ENCODE peak calls at places on chromosomes 5 and 9, in ten cellular contexts. One of them, this sample, is unnamed.

GRCh38 chr5:38422622-38423021 is 133.8 kb downstream of the LIFR start:
- DNase-seq in HTR-8/SVneo: no peak
- DNase-seq in A172: no peak
- DNase-seq in heart left ventricle: no peak
- DNase-seq in non-pigmented ciliary epithelial cell: no peak
- DNase-seq in stimulated activated CD4-positive, alpha-beta T cell treated with anti-CD3 and anti-CD28 coated beads, Interleukin-2, amount 100 ng/mL, for 48 hours: no peak
- DNase-seq in iris pigment epithelial cell: no peak
- DNase-seq in epithelial cell of prostate: no peak
- DNase-seq in body of pancreas: no peak
- DNase-seq in T-helper 2 cell: no peak
- DNase-seq in this sample: no peak

GRCh38 chr5:151569132-151570046 is 21.7 kb downstream of the FAT2 start:
- DNase-seq in T-helper 2 cell: no peak
- DNase-seq in stimulated activated CD4-positive, alpha-beta T cell treated with anti-CD3 and anti-CD28 coated beads, Interleukin-2, amount 100 ng/mL, for 48 hours: no peak
- DNase-seq in body of pancreas: no peak
- DNase-seq in heart left ventricle: no peak
- DNase-seq in HTR-8/SVneo: no peak
- DNase-seq in non-pigmented ciliary epithelial cell: no peak
- DNase-seq in iris pigment epithelial cell: no peak
- DNase-seq in epithelial cell of prostate: peak; percentile 88
- DNase-seq in A172: peak; percentile 26
- DNase-seq in this sample: no peak

GRCh38 chr5:176740702-176741565 is 69.4 kb upstream of the UNC5A start:
- DNase-seq in HTR-8/SVneo: no peak
- DNase-seq in non-pigmented ciliary epithelial cell: no peak
- DNase-seq in epithelial cell of prostate: no peak
- DNase-seq in heart left ventricle: no peak
- DNase-seq in stimulated activated CD4-positive, alpha-beta T cell treated with anti-CD3 and anti-CD28 coated beads, Interleukin-2, amount 100 ng/mL, for 48 hours: no peak
- DNase-seq in body of pancreas: no peak
- DNase-seq in T-helper 2 cell: no peak
- DNase-seq in A172: no peak
- DNase-seq in iris pigment epithelial cell: no peak
- DNase-seq in this sample: no peak

GRCh38 chr5:75654693-75655315 is 43.6 kb downstream of the ANKDD1B start:
- DNase-seq in HTR-8/SVneo: no peak
- DNase-seq in T-helper 2 cell: no peak
- DNase-seq in non-pigmented ciliary epithelial cell: no peak
- DNase-seq in iris pigment epithelial cell: no peak
- DNase-seq in heart left ventricle: peak; percentile 52
- DNase-seq in stimulated activated CD4-positive, alpha-beta T cell treated with anti-CD3 and anti-CD28 coated beads, Interleukin-2, amount 100 ng/mL, for 48 hours: no peak
- DNase-seq in epithelial cell of prostate: no peak
- DNase-seq in A172: no peak
- DNase-seq in body of pancreas: no peak
- DNase-seq in this sample: no peak

GRCh38 chr9:123743737-123744136 is 186.2 kb downstream of the DENND1A start:
- DNase-seq in A172: no peak
- DNase-seq in body of pancreas: no peak
- DNase-seq in non-pigmented ciliary epithelial cell: no peak
- DNase-seq in stimulated activated CD4-positive, alpha-beta T cell treated with anti-CD3 and anti-CD28 coated beads, Interleukin-2, amount 100 ng/mL, for 48 hours: no peak
- DNase-seq in epithelial cell of prostate: no peak
- DNase-seq in T-helper 2 cell: no peak
- DNase-seq in heart left ventricle: no peak
- DNase-seq in iris pigment epithelial cell: no peak
- DNase-seq in HTR-8/SVneo: no peak
- DNase-seq in this sample: no peak

GRCh38 chr5:2569774-2570542 is 181.5 kb downstream of the IRX2 start:
- DNase-seq in heart left ventricle: no peak
- DNase-seq in iris pigment epithelial cell: no peak
- DNase-seq in body of pancreas: no peak
- DNase-seq in stimulated activated CD4-positive, alpha-beta T cell treated with anti-CD3 and anti-CD28 coated beads, Interleukin-2, amount 100 ng/mL, for 48 hours: no peak
- DNase-seq in T-helper 2 cell: no peak
- DNase-seq in A172: no peak
- DNase-seq in non-pigmented ciliary epithelial cell: no peak
- DNase-seq in epithelial cell of prostate: no peak
- DNase-seq in HTR-8/SVneo: no peak
- DNase-seq in this sample: no peak

GRCh38 chr5:176995896-176996767 is 10.4 kb downstream of the UIMC1 start:
- DNase-seq in A172: peak; percentile 47
- DNase-seq in body of pancreas: no peak
- DNase-seq in non-pigmented ciliary epithelial cell: no peak
- DNase-seq in HTR-8/SVneo: no peak
- DNase-seq in iris pigment epithelial cell: peak; percentile 89
- DNase-seq in epithelial cell of prostate: no peak
- DNase-seq in stimulated activated CD4-positive, alpha-beta T cell treated with anti-CD3 and anti-CD28 coated beads, Interleukin-2, amount 100 ng/mL, for 48 hours: no peak
- DNase-seq in T-helper 2 cell: no peak
- DNase-seq in heart left ventricle: no peak
- DNase-seq in this sample: no peak

GRCh38 chr9:38108326-38108725 is 39.3 kb upstream of the SHB start:
- DNase-seq in epithelial cell of prostate: no peak
- DNase-seq in HTR-8/SVneo: no peak
- DNase-seq in T-helper 2 cell: no peak
- DNase-seq in body of pancreas: peak; percentile 66
- DNase-seq in heart left ventricle: no peak
- DNase-seq in non-pigmented ciliary epithelial cell: no peak
- DNase-seq in iris pigment epithelial cell: no peak
- DNase-seq in stimulated activated CD4-positive, alpha-beta T cell treated with anti-CD3 and anti-CD28 coated beads, Interleukin-2, amount 100 ng/mL, for 48 hours: no peak
- DNase-seq in A172: no peak
- DNase-seq in this sample: no peak

GRCh38 chr9:28024616-28025147 is 451.4 kb upstream of the C9orf72 start:
- DNase-seq in stimulated activated CD4-positive, alpha-beta T cell treated with anti-CD3 and anti-CD28 coated beads, Interleukin-2, amount 100 ng/mL, for 48 hours: no peak
- DNase-seq in T-helper 2 cell: no peak
- DNase-seq in iris pigment epithelial cell: no peak
- DNase-seq in non-pigmented ciliary epithelial cell: no peak
- DNase-seq in body of pancreas: no peak
- DNase-seq in heart left ventricle: no peak
- DNase-seq in epithelial cell of prostate: no peak
- DNase-seq in A172: no peak
- DNase-seq in HTR-8/SVneo: no peak
- DNase-seq in this sample: no peak